ENCODE peak calls at places on chromosomes 13 and 19, in eight cellular contexts. T, E, C, F, I, G, W and L are unnamed samples.

GRCh38 chr19:4957981-4958380 is 10.9 kb upstream of the KDM4B start:
- DNase-seq in T (no peak), E (no peak), C (no peak), F (no peak), I (no peak), G (no peak), W (no peak), L (no peak)

GRCh38 chr19:43300876-43301765 is 31.8 kb upstream of the PSG9 start:
- DNase-seq in T (no peak), E (no peak), C (no peak), F (no peak), I (no peak), G (peak), W (no peak), L (no peak)

GRCh38 chr13:78409172-78409571 is 194.2 kb downstream of the POU4F1 start:
- DNase-seq in T (no peak), E (no peak), C (no peak), F (no peak), I (no peak), G (no peak), W (no peak), L (no peak)

GRCh38 chr13:50712882-50713281 is 130.6 kb downstream of the DLEU7 start:
- DNase-seq in T (peak), E (no peak), C (no peak), F (no peak), I (no peak), G (no peak), W (no peak), L (no peak)

GRCh38 chr19:16381756-16382401 is 57.3 kb downstream of the KLF2 start:
- DNase-seq in T (peak), E (no peak), C (no peak), F (no peak), I (no peak), G (peak), W (peak), L (peak)

GRCh38 chr13:109396266-109396665 is 390.1 kb downstream of the IRS2 start:
- DNase-seq in T (no peak), E (no peak), C (no peak), F (no peak), I (no peak), G (peak), W (no peak), L (no peak)

GRCh38 chr19:6801397-6802086 is 29.0 kb downstream of the VAV1 start:
- DNase-seq in T (no peak), E (no peak), C (peak), F (no peak), I (no peak), G (peak), W (peak), L (no peak)

GRCh38 chr13:76330756-76331155 is 555.4 kb downstream of the KCTD12 start:
- DNase-seq in T (no peak), E (no peak), C (no peak), F (no peak), I (peak), G (no peak), W (no peak), L (no peak)

GRCh38 chr19:37564624-37565369 is 29.8 kb downstream of the ZNF571 start:
- DNase-seq in T (no peak), E (no peak), C (no peak), F (no peak), I (no peak), G (peak), W (peak), L (no peak)

GRCh38 chr13:109783815-109784589 is 2.4 kb downstream of the IRS2 start:
- DNase-seq in T (no peak), E (no peak), C (no peak), F (no peak), I (no peak), G (no peak), W (no peak), L (no peak)

GRCh38 chr19:29014857-29015436 is 198.0 kb downstream of the UQCRFS1 start:
- DNase-seq in T (peak), E (no peak), C (no peak), F (peak), I (no peak), G (no peak), W (no peak), L (no peak)

GRCh38 chr13:40221460-40222201 is 444.8 kb downstream of the FOXO1 start:
- DNase-seq in T (peak), E (no peak), C (peak), F (peak), I (peak), G (peak), W (peak), L (no peak)

GRCh38 chr13:114110091-114110829 is 22.2 kb downstream of the RASA3 start:
- DNase-seq in T (peak), E (peak), C (peak), F (no peak), I (no peak), G (no peak), W (no peak), L (no peak)

GRCh38 chr13:29782798-29783197 is 67.6 kb downstream of the UBL3 start:
- DNase-seq in T (no peak), E (no peak), C (no peak), F (no peak), I (no peak), G (no peak), W (no peak), L (no peak)

GRCh38 chr13:80630685-80631121 is 289.8 kb upstream of the SPRY2 start:
- DNase-seq in T (no peak), E (no peak), C (no peak), F (no peak), I (peak), G (peak), W (peak), L (no peak)

GRCh38 chr13:43665388-43665787 is 121.4 kb downstream of the ENOX1 start:
- DNase-seq in T (no peak), E (no peak), C (no peak), F (no peak), I (no peak), G (no peak), W (no peak), L (no peak)

GRCh38 chr19:38676023-38676877 is 28.8 kb downstream of the ACTN4 start:
- DNase-seq in T (peak), E (no peak), C (no peak), F (peak), I (peak), G (peak), W (peak), L (no peak)

GRCh38 chr19:16260160-16260793 is 62.6 kb downstream of the AP1M1 start:
- DNase-seq in T (no peak), E (no peak), C (no peak), F (no peak), I (no peak), G (no peak), W (no peak), L (no peak)

GRCh38 chr19:54463531-54464043 is at the start of gene LENG9:
- DNase-seq in T (peak), E (peak), C (peak), F (peak), I (peak), G (peak), W (peak), L (peak)

GRCh38 chr19:23804676-23805075 is 46.0 kb upstream of the ZNF681 start:
- DNase-seq in T (no peak), E (no peak), C (no peak), F (no peak), I (no peak), G (no peak), W (no peak), L (no peak)

GRCh38 chr19:13024126-13024957 is 29.1 kb downstream of the NFIX start:
- DNase-seq in T (peak), E (peak), C (no peak), F (peak), I (no peak), G (no peak), W (peak), L (no peak)

GRCh38 chr19:1880611-1881392 is 4.5 kb downstream of the ABHD17A start:
- DNase-seq in T (no peak), E (no peak), C (no peak), F (no peak), I (no peak), G (no peak), W (no peak), L (no peak)

GRCh38 chr19:9937001-9937411 is 691 bp upstream of the OLFM2 start:
- DNase-seq in T (no peak), E (no peak), C (no peak), F (no peak), I (no peak), G (no peak), W (no peak), L (no peak)

GRCh38 chr19:54422136-54422535 is 6.9 kb downstream of the TTYH1 start:
- DNase-seq in T (no peak), E (no peak), C (no peak), F (no peak), I (no peak), G (no peak), W (no peak), L (no peak)

GRCh38 chr13:33154911-33155310 is 130.6 kb downstream of the STARD13 start:
- DNase-seq in T (no peak), E (no peak), C (no peak), F (no peak), I (no peak), G (no peak), W (no peak), L (no peak)

GRCh38 chr13:33642374-33643065 is 175.4 kb upstream of the RFC3 start:
- DNase-seq in T (peak), E (no peak), C (peak), F (peak), I (peak), G (peak), W (peak), L (no peak)

GRCh38 chr19:5147971-5148793 is 179.3 kb downstream of the KDM4B start:
- DNase-seq in T (peak), E (no peak), C (no peak), F (no peak), I (no peak), G (no peak), W (no peak), L (peak)

GRCh38 chr13:31891472-31891871 is 140.1 kb upstream of the FRY start:
- DNase-seq in T (no peak), E (no peak), C (peak), F (no peak), I (no peak), G (peak), W (no peak), L (no peak)

GRCh38 chr13:45417790-45418534 is at the start of gene SLC25A30:
- DNase-seq in T (peak), E (peak), C (peak), F (peak), I (peak), G (peak), W (peak), L (peak)